ENCODE peak calls at places on chromosomes 7 and 10, in ten cellular contexts. One of them, this sample, is unnamed.

GRCh38 chr10:90136731-90137316 is 435.4 kb downstream of the KIF20B start:
- DNase-seq in NCI-H2227 treated with DMSO at 0.1 percent for 48 hours: no peak
- DNase-seq in right cardiac atrium: no peak
- DNase-seq in glutamatergic neuron: no peak
- DNase-seq in non-pigmented ciliary epithelial cell: no peak
- DNase-seq in GDM1: no peak
- DNase-seq in stimulated activated CD4-positive, alpha-beta T cell treated with anti-CD3 and anti-CD28 coated beads, Interleukin-15, amount 100 ng/mL, for 1 hour: no peak
- DNase-seq in NCI-H82: peak; percentile 7
- DNase-seq in GM06990: no peak
- DNase-seq in pancreas: no peak
- DNase-seq in this sample: no peak

GRCh38 chr7:70072220-70072619 is 473.9 kb downstream of the AUTS2 start:
- DNase-seq in stimulated activated CD4-positive, alpha-beta T cell treated with anti-CD3 and anti-CD28 coated beads, Interleukin-15, amount 100 ng/mL, for 1 hour: no peak
- DNase-seq in NCI-H2227 treated with DMSO at 0.1 percent for 48 hours: peak; percentile 73
- DNase-seq in GDM1: no peak
- DNase-seq in GM06990: no peak
- DNase-seq in NCI-H82: peak; percentile 64
- DNase-seq in pancreas: no peak
- DNase-seq in glutamatergic neuron: no peak
- DNase-seq in non-pigmented ciliary epithelial cell: no peak
- DNase-seq in right cardiac atrium: no peak
- DNase-seq in this sample: no peak

GRCh38 chr7:27161214-27161720 is 4.1 kb downstream of the HOXA9 start:
- DNase-seq in NCI-H2227 treated with DMSO at 0.1 percent for 48 hours: no peak
- DNase-seq in GM06990: no peak
- DNase-seq in NCI-H82: no peak
- DNase-seq in stimulated activated CD4-positive, alpha-beta T cell treated with anti-CD3 and anti-CD28 coated beads, Interleukin-15, amount 100 ng/mL, for 1 hour: no peak
- DNase-seq in right cardiac atrium: peak; percentile 68
- DNase-seq in GDM1: peak; percentile 81
- DNase-seq in non-pigmented ciliary epithelial cell: no peak
- DNase-seq in glutamatergic neuron: peak; percentile 6
- DNase-seq in pancreas: no peak
- DNase-seq in this sample: no peak

GRCh38 chr7:7104971-7105370 is 77.4 kb upstream of the C1GALT1 start:
- DNase-seq in NCI-H82: no peak
- DNase-seq in GM06990: no peak
- DNase-seq in non-pigmented ciliary epithelial cell: no peak
- DNase-seq in GDM1: no peak
- DNase-seq in stimulated activated CD4-positive, alpha-beta T cell treated with anti-CD3 and anti-CD28 coated beads, Interleukin-15, amount 100 ng/mL, for 1 hour: no peak
- DNase-seq in NCI-H2227 treated with DMSO at 0.1 percent for 48 hours: no peak
- DNase-seq in right cardiac atrium: no peak
- DNase-seq in glutamatergic neuron: no peak
- DNase-seq in pancreas: no peak
- DNase-seq in this sample: no peak

GRCh38 chr10:103852189-103852711 is 3.1 kb downstream of the SH3PXD2A start:
- DNase-seq in GM06990: no peak
- DNase-seq in NCI-H2227 treated with DMSO at 0.1 percent for 48 hours: no peak
- DNase-seq in pancreas: no peak
- DNase-seq in stimulated activated CD4-positive, alpha-beta T cell treated with anti-CD3 and anti-CD28 coated beads, Interleukin-15, amount 100 ng/mL, for 1 hour: no peak
- DNase-seq in non-pigmented ciliary epithelial cell: no peak
- DNase-seq in GDM1: no peak
- DNase-seq in right cardiac atrium: peak; percentile 68
- DNase-seq in NCI-H82: no peak
- DNase-seq in glutamatergic neuron: no peak
- DNase-seq in this sample: no peak

GRCh38 chr7:128843938-128844621 is 13.9 kb downstream of the FLNC start:
- DNase-seq in NCI-H2227 treated with DMSO at 0.1 percent for 48 hours: no peak
- DNase-seq in GM06990: no peak
- DNase-seq in glutamatergic neuron: no peak
- DNase-seq in non-pigmented ciliary epithelial cell: no peak
- DNase-seq in pancreas: no peak
- DNase-seq in stimulated activated CD4-positive, alpha-beta T cell treated with anti-CD3 and anti-CD28 coated beads, Interleukin-15, amount 100 ng/mL, for 1 hour: no peak
- DNase-seq in NCI-H82: no peak
- DNase-seq in GDM1: no peak
- DNase-seq in right cardiac atrium: peak; percentile 52
- DNase-seq in this sample: no peak

GRCh38 chr10:70458329-70459060 is 17.0 kb upstream of the NODAL start:
- DNase-seq in GM06990: no peak
- DNase-seq in NCI-H82: peak; percentile 65
- DNase-seq in GDM1: no peak
- DNase-seq in right cardiac atrium: peak; percentile 92
- DNase-seq in glutamatergic neuron: peak; percentile 64
- DNase-seq in non-pigmented ciliary epithelial cell: no peak
- DNase-seq in NCI-H2227 treated with DMSO at 0.1 percent for 48 hours: no peak
- DNase-seq in pancreas: peak; percentile 83
- DNase-seq in stimulated activated CD4-positive, alpha-beta T cell treated with anti-CD3 and anti-CD28 coated beads, Interleukin-15, amount 100 ng/mL, for 1 hour: no peak
- DNase-seq in this sample: no peak

GRCh38 chr7:149140784-149141183 is 6.5 kb upstream of the ZNF398 start:
- DNase-seq in right cardiac atrium: no peak
- DNase-seq in glutamatergic neuron: no peak
- DNase-seq in GDM1: no peak
- DNase-seq in NCI-H2227 treated with DMSO at 0.1 percent for 48 hours: no peak
- DNase-seq in NCI-H82: no peak
- DNase-seq in pancreas: no peak
- DNase-seq in stimulated activated CD4-positive, alpha-beta T cell treated with anti-CD3 and anti-CD28 coated beads, Interleukin-15, amount 100 ng/mL, for 1 hour: no peak
- DNase-seq in GM06990: no peak
- DNase-seq in non-pigmented ciliary epithelial cell: no peak
- DNase-seq in this sample: no peak

GRCh38 chr7:94908204-94909022 is 1.0 kb downstream of the PPP1R9A start:
- DNase-seq in stimulated activated CD4-positive, alpha-beta T cell treated with anti-CD3 and anti-CD28 coated beads, Interleukin-15, amount 100 ng/mL, for 1 hour: no peak
- DNase-seq in NCI-H82: peak; percentile 76
- DNase-seq in GDM1: no peak
- DNase-seq in glutamatergic neuron: peak; percentile 37
- DNase-seq in GM06990: peak; percentile 4
- DNase-seq in right cardiac atrium: peak; percentile 60
- DNase-seq in non-pigmented ciliary epithelial cell: no peak
- DNase-seq in pancreas: peak; percentile 52
- DNase-seq in NCI-H2227 treated with DMSO at 0.1 percent for 48 hours: peak; percentile 83
- DNase-seq in this sample: no peak

GRCh38 chr10:48473704-48474103 is 131.2 kb downstream of the ARHGAP22 start:
- DNase-seq in GDM1: no peak
- DNase-seq in pancreas: no peak
- DNase-seq in stimulated activated CD4-positive, alpha-beta T cell treated with anti-CD3 and anti-CD28 coated beads, Interleukin-15, amount 100 ng/mL, for 1 hour: no peak
- DNase-seq in NCI-H82: no peak
- DNase-seq in NCI-H2227 treated with DMSO at 0.1 percent for 48 hours: no peak
- DNase-seq in glutamatergic neuron: no peak
- DNase-seq in GM06990: no peak
- DNase-seq in non-pigmented ciliary epithelial cell: no peak
- DNase-seq in right cardiac atrium: no peak
- DNase-seq in this sample: no peak

GRCh38 chr7:127589901-127590300 is 1.7 kb downstream of the ARF5 start:
- DNase-seq in non-pigmented ciliary epithelial cell: no peak
- DNase-seq in right cardiac atrium: no peak
- DNase-seq in glutamatergic neuron: no peak
- DNase-seq in pancreas: no peak
- DNase-seq in NCI-H2227 treated with DMSO at 0.1 percent for 48 hours: no peak
- DNase-seq in GM06990: no peak
- DNase-seq in stimulated activated CD4-positive, alpha-beta T cell treated with anti-CD3 and anti-CD28 coated beads, Interleukin-15, amount 100 ng/mL, for 1 hour: no peak
- DNase-seq in NCI-H82: no peak
- DNase-seq in GDM1: no peak
- DNase-seq in this sample: no peak

GRCh38 chr7:77759294-77759889 is 38.8 kb downstream of the TMEM60 start:
- DNase-seq in NCI-H82: peak; percentile 72
- DNase-seq in pancreas: peak; percentile 66
- DNase-seq in glutamatergic neuron: peak; percentile 36
- DNase-seq in GM06990: peak; percentile 10
- DNase-seq in GDM1: peak; percentile 44
- DNase-seq in NCI-H2227 treated with DMSO at 0.1 percent for 48 hours: peak; percentile 31
- DNase-seq in non-pigmented ciliary epithelial cell: peak; percentile 35
- DNase-seq in right cardiac atrium: no peak
- DNase-seq in stimulated activated CD4-positive, alpha-beta T cell treated with anti-CD3 and anti-CD28 coated beads, Interleukin-15, amount 100 ng/mL, for 1 hour: peak; percentile 35
- DNase-seq in this sample: peak; percentile 41

GRCh38 chr10:4607681-4608080 is 218.3 kb upstream of the AKR1E2 start:
- DNase-seq in GDM1: no peak
- DNase-seq in pancreas: no peak
- DNase-seq in non-pigmented ciliary epithelial cell: no peak
- DNase-seq in glutamatergic neuron: no peak
- DNase-seq in stimulated activated CD4-positive, alpha-beta T cell treated with anti-CD3 and anti-CD28 coated beads, Interleukin-15, amount 100 ng/mL, for 1 hour: no peak
- DNase-seq in GM06990: no peak
- DNase-seq in right cardiac atrium: peak; percentile 33
- DNase-seq in NCI-H2227 treated with DMSO at 0.1 percent for 48 hours: peak; percentile 21
- DNase-seq in NCI-H82: no peak
- DNase-seq in this sample: no peak

GRCh38 chr7:47149208-47149864 is 432.6 kb downstream of the TNS3 start:
- DNase-seq in GDM1: no peak
- DNase-seq in NCI-H2227 treated with DMSO at 0.1 percent for 48 hours: no peak
- DNase-seq in non-pigmented ciliary epithelial cell: no peak
- DNase-seq in glutamatergic neuron: no peak
- DNase-seq in stimulated activated CD4-positive, alpha-beta T cell treated with anti-CD3 and anti-CD28 coated beads, Interleukin-15, amount 100 ng/mL, for 1 hour: no peak
- DNase-seq in right cardiac atrium: no peak
- DNase-seq in GM06990: peak; percentile 9
- DNase-seq in NCI-H82: no peak
- DNase-seq in pancreas: no peak
- DNase-seq in this sample: no peak

GRCh38 chr10:102559764-102560163 is 56.0 kb downstream of the SUFU start:
- DNase-seq in stimulated activated CD4-positive, alpha-beta T cell treated with anti-CD3 and anti-CD28 coated beads, Interleukin-15, amount 100 ng/mL, for 1 hour: no peak
- DNase-seq in pancreas: no peak
- DNase-seq in GM06990: no peak
- DNase-seq in non-pigmented ciliary epithelial cell: no peak
- DNase-seq in GDM1: no peak
- DNase-seq in glutamatergic neuron: no peak
- DNase-seq in right cardiac atrium: no peak
- DNase-seq in NCI-H2227 treated with DMSO at 0.1 percent for 48 hours: no peak
- DNase-seq in NCI-H82: no peak
- DNase-seq in this sample: no peak

GRCh38 chr7:65983965-65984654 is 2.1 kb upstream of the GUSB start:
- DNase-seq in non-pigmented ciliary epithelial cell: no peak
- DNase-seq in right cardiac atrium: no peak
- DNase-seq in glutamatergic neuron: no peak
- DNase-seq in NCI-H2227 treated with DMSO at 0.1 percent for 48 hours: no peak
- DNase-seq in GDM1: no peak
- DNase-seq in pancreas: no peak
- DNase-seq in stimulated activated CD4-positive, alpha-beta T cell treated with anti-CD3 and anti-CD28 coated beads, Interleukin-15, amount 100 ng/mL, for 1 hour: no peak
- DNase-seq in NCI-H82: no peak
- DNase-seq in GM06990: no peak
- DNase-seq in this sample: peak; percentile 74

GRCh38 chr10:90906596-90906995 is 14.3 kb downstream of the ANKRD1 start:
- DNase-seq in NCI-H82: no peak
- DNase-seq in glutamatergic neuron: no peak
- DNase-seq in GDM1: no peak
- DNase-seq in stimulated activated CD4-positive, alpha-beta T cell treated with anti-CD3 and anti-CD28 coated beads, Interleukin-15, amount 100 ng/mL, for 1 hour: no peak
- DNase-seq in right cardiac atrium: no peak
- DNase-seq in pancreas: no peak
- DNase-seq in GM06990: no peak
- DNase-seq in NCI-H2227 treated with DMSO at 0.1 percent for 48 hours: no peak
- DNase-seq in non-pigmented ciliary epithelial cell: no peak
- DNase-seq in this sample: no peak

GRCh38 chr10:1195828-1196227 is 139.6 kb downstream of the WDR37 start:
- DNase-seq in non-pigmented ciliary epithelial cell: no peak
- DNase-seq in GDM1: no peak
- DNase-seq in NCI-H82: no peak
- DNase-seq in stimulated activated CD4-positive, alpha-beta T cell treated with anti-CD3 and anti-CD28 coated beads, Interleukin-15, amount 100 ng/mL, for 1 hour: no peak
- DNase-seq in GM06990: no peak
- DNase-seq in NCI-H2227 treated with DMSO at 0.1 percent for 48 hours: no peak
- DNase-seq in right cardiac atrium: no peak
- DNase-seq in glutamatergic neuron: peak; percentile 9
- DNase-seq in pancreas: no peak
- DNase-seq in this sample: no peak

GRCh38 chr10:114933588-114933987 is 4.4 kb upstream of the TRUB1 start:
- DNase-seq in non-pigmented ciliary epithelial cell: peak; percentile 28
- DNase-seq in NCI-H2227 treated with DMSO at 0.1 percent for 48 hours: no peak
- DNase-seq in stimulated activated CD4-positive, alpha-beta T cell treated with anti-CD3 and anti-CD28 coated beads, Interleukin-15, amount 100 ng/mL, for 1 hour: no peak
- DNase-seq in NCI-H82: no peak
- DNase-seq in GM06990: no peak
- DNase-seq in glutamatergic neuron: no peak
- DNase-seq in right cardiac atrium: no peak
- DNase-seq in GDM1: no peak
- DNase-seq in pancreas: no peak
- DNase-seq in this sample: no peak

GRCh38 chr7:17774248-17774647 is 166.0 kb downstream of the SNX13 start:
- DNase-seq in NCI-H82: no peak
- DNase-seq in NCI-H2227 treated with DMSO at 0.1 percent for 48 hours: no peak
- DNase-seq in GM06990: no peak
- DNase-seq in GDM1: no peak
- DNase-seq in pancreas: no peak
- DNase-seq in stimulated activated CD4-positive, alpha-beta T cell treated with anti-CD3 and anti-CD28 coated beads, Interleukin-15, amount 100 ng/mL, for 1 hour: no peak
- DNase-seq in right cardiac atrium: no peak
- DNase-seq in non-pigmented ciliary epithelial cell: peak; percentile 90
- DNase-seq in glutamatergic neuron: no peak
- DNase-seq in this sample: peak; percentile 49

GRCh38 chr7:148733496-148733895 is 34.8 kb downstream of the CUL1 start:
- DNase-seq in NCI-H2227 treated with DMSO at 0.1 percent for 48 hours: no peak
- DNase-seq in stimulated activated CD4-positive, alpha-beta T cell treated with anti-CD3 and anti-CD28 coated beads, Interleukin-15, amount 100 ng/mL, for 1 hour: no peak
- DNase-seq in pancreas: no peak
- DNase-seq in NCI-H82: no peak
- DNase-seq in non-pigmented ciliary epithelial cell: no peak
- DNase-seq in GDM1: no peak
- DNase-seq in glutamatergic neuron: no peak
- DNase-seq in GM06990: no peak
- DNase-seq in right cardiac atrium: no peak
- DNase-seq in this sample: no peak

GRCh38 chr7:157905740-157906461 is 569.1 kb downstream of the DNAJB6 start:
- DNase-seq in GM06990: no peak
- DNase-seq in NCI-H82: no peak
- DNase-seq in glutamatergic neuron: no peak
- DNase-seq in stimulated activated CD4-positive, alpha-beta T cell treated with anti-CD3 and anti-CD28 coated beads, Interleukin-15, amount 100 ng/mL, for 1 hour: no peak
- DNase-seq in non-pigmented ciliary epithelial cell: no peak
- DNase-seq in pancreas: no peak
- DNase-seq in right cardiac atrium: peak; percentile 72
- DNase-seq in GDM1: no peak
- DNase-seq in NCI-H2227 treated with DMSO at 0.1 percent for 48 hours: no peak
- DNase-seq in this sample: no peak

GRCh38 chr7:44887293-44887692 is 2.0 kb upstream of the PURB start:
- DNase-seq in NCI-H2227 treated with DMSO at 0.1 percent for 48 hours: no peak
- DNase-seq in glutamatergic neuron: no peak
- DNase-seq in non-pigmented ciliary epithelial cell: no peak
- DNase-seq in NCI-H82: no peak
- DNase-seq in pancreas: no peak
- DNase-seq in GDM1: no peak
- DNase-seq in stimulated activated CD4-positive, alpha-beta T cell treated with anti-CD3 and anti-CD28 coated beads, Interleukin-15, amount 100 ng/mL, for 1 hour: no peak
- DNase-seq in right cardiac atrium: no peak
- DNase-seq in GM06990: peak; percentile 48
- DNase-seq in this sample: no peak

GRCh38 chr10:4127518-4128315 is 342.7 kb upstream of the KLF6 start:
- DNase-seq in GDM1: peak; percentile 18
- DNase-seq in NCI-H82: no peak
- DNase-seq in right cardiac atrium: no peak
- DNase-seq in pancreas: no peak
- DNase-seq in non-pigmented ciliary epithelial cell: no peak
- DNase-seq in GM06990: peak; percentile 72
- DNase-seq in NCI-H2227 treated with DMSO at 0.1 percent for 48 hours: no peak
- DNase-seq in glutamatergic neuron: no peak
- DNase-seq in stimulated activated CD4-positive, alpha-beta T cell treated with anti-CD3 and anti-CD28 coated beads, Interleukin-15, amount 100 ng/mL, for 1 hour: no peak
- DNase-seq in this sample: no peak

GRCh38 chr7:132243463-132243862 is 332.8 kb downstream of the PLXNA4 start:
- DNase-seq in glutamatergic neuron: no peak
- DNase-seq in pancreas: no peak
- DNase-seq in GDM1: no peak
- DNase-seq in right cardiac atrium: no peak
- DNase-seq in NCI-H82: no peak
- DNase-seq in NCI-H2227 treated with DMSO at 0.1 percent for 48 hours: no peak
- DNase-seq in GM06990: no peak
- DNase-seq in stimulated activated CD4-positive, alpha-beta T cell treated with anti-CD3 and anti-CD28 coated beads, Interleukin-15, amount 100 ng/mL, for 1 hour: no peak
- DNase-seq in non-pigmented ciliary epithelial cell: peak; percentile 4
- DNase-seq in this sample: no peak

GRCh38 chr10:85430991-85431390 is 935.6 kb downstream of the GRID1 start:
- DNase-seq in GM06990: no peak
- DNase-seq in right cardiac atrium: no peak
- DNase-seq in stimulated activated CD4-positive, alpha-beta T cell treated with anti-CD3 and anti-CD28 coated beads, Interleukin-15, amount 100 ng/mL, for 1 hour: no peak
- DNase-seq in NCI-H82: no peak
- DNase-seq in non-pigmented ciliary epithelial cell: no peak
- DNase-seq in NCI-H2227 treated with DMSO at 0.1 percent for 48 hours: no peak
- DNase-seq in glutamatergic neuron: no peak
- DNase-seq in GDM1: no peak
- DNase-seq in pancreas: no peak
- DNase-seq in this sample: no peak

GRCh38 chr10:130222381-130222780 is 86.2 kb downstream of the GLRX3 start:
- DNase-seq in non-pigmented ciliary epithelial cell: no peak
- DNase-seq in pancreas: no peak
- DNase-seq in GDM1: no peak
- DNase-seq in GM06990: no peak
- DNase-seq in NCI-H82: no peak
- DNase-seq in NCI-H2227 treated with DMSO at 0.1 percent for 48 hours: no peak
- DNase-seq in right cardiac atrium: no peak
- DNase-seq in glutamatergic neuron: no peak
- DNase-seq in stimulated activated CD4-positive, alpha-beta T cell treated with anti-CD3 and anti-CD28 coated beads, Interleukin-15, amount 100 ng/mL, for 1 hour: no peak
- DNase-seq in this sample: no peak

GRCh38 chr7:25611196-25611595 is 382.9 kb upstream of the NPVF start:
- DNase-seq in right cardiac atrium: no peak
- DNase-seq in GDM1: no peak
- DNase-seq in non-pigmented ciliary epithelial cell: no peak
- DNase-seq in glutamatergic neuron: no peak
- DNase-seq in stimulated activated CD4-positive, alpha-beta T cell treated with anti-CD3 and anti-CD28 coated beads, Interleukin-15, amount 100 ng/mL, for 1 hour: no peak
- DNase-seq in pancreas: no peak
- DNase-seq in GM06990: no peak
- DNase-seq in NCI-H82: no peak
- DNase-seq in NCI-H2227 treated with DMSO at 0.1 percent for 48 hours: no peak
- DNase-seq in this sample: no peak